ENCODE peak calls at places on chromosomes 13 and 19, in four cellular contexts. E is smooth muscle cell of the brain vasculature; S is cortex of kidney; I is stimulated activated CD8-positive, alpha-beta memory T cell treated with anti-CD3 and anti-CD28 coated beads, Interleukin-15, amount 100 ng/mL, for 24 hours. N is an unnamed sample.

GRCh38 chr13:80131204-80131603 is 209.7 kb downstream of the SPRY2 start:
- DNase-seq in S (no peak), I (no peak), E (no peak), N (no peak)

GRCh38 chr13:43786766-43787517 is at the start of gene ENOX1:
- DNase-seq in E (no peak), I (no peak), S (peak), N (peak)

GRCh38 chr13:71149498-71150363 is 717.3 kb downstream of the DACH1 start:
- DNase-seq in I (no peak), E (no peak), S (no peak), N (no peak)

GRCh38 chr19:3923912-3924311 is 9.0 kb upstream of the NMRK2 start:
- DNase-seq in E (no peak), S (no peak), I (no peak), N (no peak)

GRCh38 chr13:61316647-61317046 is 99.0 kb downstream of the PCDH20 start:
- DNase-seq in E (no peak), I (no peak), S (no peak), N (no peak)

GRCh38 chr13:57724486-57725272 is 93.1 kb downstream of the PCDH17 start:
- DNase-seq in I (no peak), E (no peak), S (no peak), N (no peak)

GRCh38 chr19:31533114-31533513 is 183.9 kb upstream of the TSHZ3 start:
- DNase-seq in E (no peak), I (no peak), S (no peak), N (no peak)

GRCh38 chr13:32530841-32531253 is 7.7 kb downstream of the N4BP2L2 start:
- DNase-seq in E (peak), I (no peak), S (no peak), N (no peak)

GRCh38 chr19:3275068-3275582 is 50.7 kb downstream of the CELF5 start:
- DNase-seq in E (no peak), I (no peak), S (no peak), N (no peak)

N was measured in mesothelial cell of epicardium.